ENCODE peak calls at places on chromosomes 7 and 10, in ten cellular contexts. One of them, this sample, is unnamed.

GRCh38 chr10:93701903-93702277 is 502 bp downstream of the FRA10AC1 start:
- DNase-seq in RWPE1: peak
- DNase-seq in amniotic stem cell: no peak
- DNase-seq in Daoy: peak
- DNase-seq in LHCN-M2: no peak
- DNase-seq in HTR-8/SVneo: peak
- DNase-seq in kidney epithelial cell: no peak
- DNase-seq in H7: peak
- DNase-seq in activated CD4-positive, CD25-positive, alpha-beta regulatory T cell: no peak
- DNase-seq in Right ventricle myocardium inferior: no peak
- DNase-seq in this sample: peak

GRCh38 chr7:141649137-141649864 is 52.7 kb downstream of the DENND11 start:
- DNase-seq in RWPE1: no peak
- DNase-seq in amniotic stem cell: no peak
- DNase-seq in Daoy: no peak
- DNase-seq in LHCN-M2: no peak
- DNase-seq in HTR-8/SVneo: no peak
- DNase-seq in kidney epithelial cell: peak
- DNase-seq in H7: no peak
- DNase-seq in activated CD4-positive, CD25-positive, alpha-beta regulatory T cell: no peak
- DNase-seq in Right ventricle myocardium inferior: no peak
- DNase-seq in this sample: peak

GRCh38 chr7:96723622-96724021 is 14.0 kb upstream of the SEM1 start:
- DNase-seq in RWPE1: peak
- DNase-seq in amniotic stem cell: no peak
- DNase-seq in Daoy: no peak
- DNase-seq in LHCN-M2: peak
- DNase-seq in HTR-8/SVneo: no peak
- DNase-seq in kidney epithelial cell: no peak
- DNase-seq in H7: no peak
- DNase-seq in activated CD4-positive, CD25-positive, alpha-beta regulatory T cell: no peak
- DNase-seq in Right ventricle myocardium inferior: no peak
- DNase-seq in this sample: no peak

GRCh38 chr7:35424869-35425495 is 171.1 kb upstream of the TBX20 start:
- DNase-seq in RWPE1: peak
- DNase-seq in amniotic stem cell: no peak
- DNase-seq in Daoy: peak
- DNase-seq in LHCN-M2: peak
- DNase-seq in HTR-8/SVneo: peak
- DNase-seq in kidney epithelial cell: peak
- DNase-seq in H7: peak
- DNase-seq in activated CD4-positive, CD25-positive, alpha-beta regulatory T cell: peak
- DNase-seq in Right ventricle myocardium inferior: peak
- DNase-seq in this sample: peak

GRCh38 chr7:15546272-15546792 is 15.5 kb downstream of the AGMO start:
- DNase-seq in RWPE1: no peak
- DNase-seq in amniotic stem cell: no peak
- DNase-seq in Daoy: no peak
- DNase-seq in LHCN-M2: no peak
- DNase-seq in HTR-8/SVneo: no peak
- DNase-seq in kidney epithelial cell: no peak
- DNase-seq in H7: peak
- DNase-seq in activated CD4-positive, CD25-positive, alpha-beta regulatory T cell: no peak
- DNase-seq in Right ventricle myocardium inferior: no peak
- DNase-seq in this sample: no peak

GRCh38 chr7:73451780-73452398 is 18.3 kb downstream of the FZD9 start:
- DNase-seq in RWPE1: peak
- DNase-seq in amniotic stem cell: peak
- DNase-seq in Daoy: peak
- DNase-seq in LHCN-M2: peak
- DNase-seq in HTR-8/SVneo: peak
- DNase-seq in kidney epithelial cell: no peak
- DNase-seq in H7: peak
- DNase-seq in activated CD4-positive, CD25-positive, alpha-beta regulatory T cell: no peak
- DNase-seq in Right ventricle myocardium inferior: no peak
- DNase-seq in this sample: peak

GRCh38 chr10:11425672-11426071 is 185.8 kb downstream of the USP6NL start:
- DNase-seq in RWPE1: no peak
- DNase-seq in amniotic stem cell: no peak
- DNase-seq in Daoy: no peak
- DNase-seq in LHCN-M2: peak
- DNase-seq in HTR-8/SVneo: no peak
- DNase-seq in kidney epithelial cell: no peak
- DNase-seq in H7: no peak
- DNase-seq in activated CD4-positive, CD25-positive, alpha-beta regulatory T cell: no peak
- DNase-seq in Right ventricle myocardium inferior: no peak
- DNase-seq in this sample: no peak

GRCh38 chr10:58400609-58401008 is 15.4 kb downstream of the TFAM start:
- DNase-seq in RWPE1: no peak
- DNase-seq in amniotic stem cell: no peak
- DNase-seq in Daoy: peak
- DNase-seq in LHCN-M2: peak
- DNase-seq in HTR-8/SVneo: no peak
- DNase-seq in kidney epithelial cell: no peak
- DNase-seq in H7: no peak
- DNase-seq in activated CD4-positive, CD25-positive, alpha-beta regulatory T cell: no peak
- DNase-seq in Right ventricle myocardium inferior: no peak
- DNase-seq in this sample: no peak

GRCh38 chr7:138478499-138478908 is 18.4 kb downstream of the TRIM24 start:
- DNase-seq in RWPE1: no peak
- DNase-seq in amniotic stem cell: no peak
- DNase-seq in Daoy: no peak
- DNase-seq in LHCN-M2: no peak
- DNase-seq in HTR-8/SVneo: no peak
- DNase-seq in kidney epithelial cell: no peak
- DNase-seq in H7: no peak
- DNase-seq in activated CD4-positive, CD25-positive, alpha-beta regulatory T cell: no peak
- DNase-seq in Right ventricle myocardium inferior: no peak
- DNase-seq in this sample: no peak

GRCh38 chr10:70404906-70405824 is 1.2 kb downstream of the EIF4EBP2 start:
- DNase-seq in RWPE1: peak
- DNase-seq in amniotic stem cell: peak
- DNase-seq in Daoy: peak
- DNase-seq in LHCN-M2: peak
- DNase-seq in HTR-8/SVneo: peak
- DNase-seq in kidney epithelial cell: peak
- DNase-seq in H7: peak
- DNase-seq in activated CD4-positive, CD25-positive, alpha-beta regulatory T cell: no peak
- DNase-seq in Right ventricle myocardium inferior: peak
- DNase-seq in this sample: peak

GRCh38 chr7:148503900-148504487 is 86.6 kb upstream of the C7orf33 start:
- DNase-seq in RWPE1: peak
- DNase-seq in amniotic stem cell: no peak
- DNase-seq in Daoy: peak
- DNase-seq in LHCN-M2: peak
- DNase-seq in HTR-8/SVneo: peak
- DNase-seq in kidney epithelial cell: no peak
- DNase-seq in H7: no peak
- DNase-seq in activated CD4-positive, CD25-positive, alpha-beta regulatory T cell: no peak
- DNase-seq in Right ventricle myocardium inferior: no peak
- DNase-seq in this sample: peak

GRCh38 chr10:90947025-90947960 is 26.4 kb upstream of the ANKRD1 start:
- DNase-seq in RWPE1: no peak
- DNase-seq in amniotic stem cell: no peak
- DNase-seq in Daoy: peak
- DNase-seq in LHCN-M2: peak
- DNase-seq in HTR-8/SVneo: no peak
- DNase-seq in kidney epithelial cell: no peak
- DNase-seq in H7: no peak
- DNase-seq in activated CD4-positive, CD25-positive, alpha-beta regulatory T cell: no peak
- DNase-seq in Right ventricle myocardium inferior: no peak
- DNase-seq in this sample: no peak

GRCh38 chr10:63210611-63211196 is 77.6 kb downstream of the NRBF2 start:
- DNase-seq in RWPE1: no peak
- DNase-seq in amniotic stem cell: no peak
- DNase-seq in Daoy: no peak
- DNase-seq in LHCN-M2: peak
- DNase-seq in HTR-8/SVneo: no peak
- DNase-seq in kidney epithelial cell: no peak
- DNase-seq in H7: no peak
- DNase-seq in activated CD4-positive, CD25-positive, alpha-beta regulatory T cell: no peak
- DNase-seq in Right ventricle myocardium inferior: no peak
- DNase-seq in this sample: no peak

GRCh38 chr7:133026210-133026859 is 55.6 kb downstream of the CHCHD3 start:
- DNase-seq in RWPE1: no peak
- DNase-seq in amniotic stem cell: no peak
- DNase-seq in Daoy: no peak
- DNase-seq in LHCN-M2: no peak
- DNase-seq in HTR-8/SVneo: no peak
- DNase-seq in kidney epithelial cell: no peak
- DNase-seq in H7: no peak
- DNase-seq in activated CD4-positive, CD25-positive, alpha-beta regulatory T cell: no peak
- DNase-seq in Right ventricle myocardium inferior: no peak
- DNase-seq in this sample: no peak

GRCh38 chr10:79162861-79163662 is 94.3 kb downstream of the ZMIZ1 start:
- DNase-seq in RWPE1: peak
- DNase-seq in amniotic stem cell: no peak
- DNase-seq in Daoy: no peak
- DNase-seq in LHCN-M2: peak
- DNase-seq in HTR-8/SVneo: no peak
- DNase-seq in kidney epithelial cell: no peak
- DNase-seq in H7: no peak
- DNase-seq in activated CD4-positive, CD25-positive, alpha-beta regulatory T cell: no peak
- DNase-seq in Right ventricle myocardium inferior: no peak
- DNase-seq in this sample: peak

GRCh38 chr7:53602817-53603418 is 567.5 kb downstream of the POM121L12 start:
- DNase-seq in RWPE1: peak
- DNase-seq in amniotic stem cell: no peak
- DNase-seq in Daoy: no peak
- DNase-seq in LHCN-M2: peak
- DNase-seq in HTR-8/SVneo: no peak
- DNase-seq in kidney epithelial cell: no peak
- DNase-seq in H7: no peak
- DNase-seq in activated CD4-positive, CD25-positive, alpha-beta regulatory T cell: no peak
- DNase-seq in Right ventricle myocardium inferior: no peak
- DNase-seq in this sample: peak

GRCh38 chr10:131269776-131270460 is 41.6 kb downstream of the TCERG1L start:
- DNase-seq in RWPE1: no peak
- DNase-seq in amniotic stem cell: no peak
- DNase-seq in Daoy: no peak
- DNase-seq in LHCN-M2: no peak
- DNase-seq in HTR-8/SVneo: no peak
- DNase-seq in kidney epithelial cell: no peak
- DNase-seq in H7: peak
- DNase-seq in activated CD4-positive, CD25-positive, alpha-beta regulatory T cell: no peak
- DNase-seq in Right ventricle myocardium inferior: no peak
- DNase-seq in this sample: no peak

GRCh38 chr7:27032843-27033242 is 63.0 kb downstream of the HOXA1 start:
- DNase-seq in RWPE1: no peak
- DNase-seq in amniotic stem cell: no peak
- DNase-seq in Daoy: no peak
- DNase-seq in LHCN-M2: peak
- DNase-seq in HTR-8/SVneo: peak
- DNase-seq in kidney epithelial cell: no peak
- DNase-seq in H7: no peak
- DNase-seq in activated CD4-positive, CD25-positive, alpha-beta regulatory T cell: no peak
- DNase-seq in Right ventricle myocardium inferior: no peak
- DNase-seq in this sample: no peak

GRCh38 chr7:26065652-26066051 is 86.3 kb upstream of the NFE2L3 start:
- DNase-seq in RWPE1: no peak
- DNase-seq in amniotic stem cell: no peak
- DNase-seq in Daoy: no peak
- DNase-seq in LHCN-M2: no peak
- DNase-seq in HTR-8/SVneo: no peak
- DNase-seq in kidney epithelial cell: no peak
- DNase-seq in H7: no peak
- DNase-seq in activated CD4-positive, CD25-positive, alpha-beta regulatory T cell: no peak
- DNase-seq in Right ventricle myocardium inferior: no peak
- DNase-seq in this sample: no peak

GRCh38 chr7:151894131-151895007 is 17.5 kb upstream of the PRKAG2 start:
- DNase-seq in RWPE1: no peak
- DNase-seq in amniotic stem cell: no peak
- DNase-seq in Daoy: no peak
- DNase-seq in LHCN-M2: no peak
- DNase-seq in HTR-8/SVneo: no peak
- DNase-seq in kidney epithelial cell: no peak
- DNase-seq in H7: peak
- DNase-seq in activated CD4-positive, CD25-positive, alpha-beta regulatory T cell: no peak
- DNase-seq in Right ventricle myocardium inferior: no peak
- DNase-seq in this sample: no peak

GRCh38 chr7:70006411-70006920 is 408.2 kb downstream of the AUTS2 start:
- DNase-seq in RWPE1: no peak
- DNase-seq in amniotic stem cell: no peak
- DNase-seq in Daoy: no peak
- DNase-seq in LHCN-M2: no peak
- DNase-seq in HTR-8/SVneo: no peak
- DNase-seq in kidney epithelial cell: no peak
- DNase-seq in H7: no peak
- DNase-seq in activated CD4-positive, CD25-positive, alpha-beta regulatory T cell: no peak
- DNase-seq in Right ventricle myocardium inferior: no peak
- DNase-seq in this sample: no peak

GRCh38 chr7:152502813-152503790 is 67.3 kb upstream of the KMT2C start:
- DNase-seq in RWPE1: no peak
- DNase-seq in amniotic stem cell: no peak
- DNase-seq in Daoy: no peak
- DNase-seq in LHCN-M2: no peak
- DNase-seq in HTR-8/SVneo: no peak
- DNase-seq in kidney epithelial cell: no peak
- DNase-seq in H7: no peak
- DNase-seq in activated CD4-positive, CD25-positive, alpha-beta regulatory T cell: no peak
- DNase-seq in Right ventricle myocardium inferior: no peak
- DNase-seq in this sample: no peak

GRCh38 chr7:87100326-87100725 is 40.9 kb upstream of the ELAPOR2 start:
- DNase-seq in RWPE1: peak
- DNase-seq in amniotic stem cell: no peak
- DNase-seq in Daoy: peak
- DNase-seq in LHCN-M2: no peak
- DNase-seq in HTR-8/SVneo: no peak
- DNase-seq in kidney epithelial cell: no peak
- DNase-seq in H7: no peak
- DNase-seq in activated CD4-positive, CD25-positive, alpha-beta regulatory T cell: no peak
- DNase-seq in Right ventricle myocardium inferior: no peak
- DNase-seq in this sample: no peak

GRCh38 chr10:24054421-24054820 is 154.5 kb upstream of the KIAA1217 start:
- DNase-seq in RWPE1: no peak
- DNase-seq in amniotic stem cell: no peak
- DNase-seq in Daoy: no peak
- DNase-seq in LHCN-M2: no peak
- DNase-seq in HTR-8/SVneo: no peak
- DNase-seq in kidney epithelial cell: no peak
- DNase-seq in H7: no peak
- DNase-seq in activated CD4-positive, CD25-positive, alpha-beta regulatory T cell: no peak
- DNase-seq in Right ventricle myocardium inferior: no peak
- DNase-seq in this sample: no peak

GRCh38 chr7:141754939-141755338 is 9.0 kb upstream of the TAS2R3 start:
- DNase-seq in RWPE1: peak
- DNase-seq in amniotic stem cell: no peak
- DNase-seq in Daoy: peak
- DNase-seq in LHCN-M2: peak
- DNase-seq in HTR-8/SVneo: no peak
- DNase-seq in kidney epithelial cell: no peak
- DNase-seq in H7: peak
- DNase-seq in activated CD4-positive, CD25-positive, alpha-beta regulatory T cell: no peak
- DNase-seq in Right ventricle myocardium inferior: no peak
- DNase-seq in this sample: peak

GRCh38 chr7:125670926-125671572 is 741.4 kb upstream of the POT1 start:
- DNase-seq in RWPE1: peak
- DNase-seq in amniotic stem cell: no peak
- DNase-seq in Daoy: no peak
- DNase-seq in LHCN-M2: peak
- DNase-seq in HTR-8/SVneo: no peak
- DNase-seq in kidney epithelial cell: no peak
- DNase-seq in H7: peak
- DNase-seq in activated CD4-positive, CD25-positive, alpha-beta regulatory T cell: no peak
- DNase-seq in Right ventricle myocardium inferior: no peak
- DNase-seq in this sample: peak

GRCh38 chr7:226281-226882 is 34.0 kb downstream of the FAM20C start:
- DNase-seq in RWPE1: peak
- DNase-seq in amniotic stem cell: no peak
- DNase-seq in Daoy: peak
- DNase-seq in LHCN-M2: peak
- DNase-seq in HTR-8/SVneo: no peak
- DNase-seq in kidney epithelial cell: peak
- DNase-seq in H7: no peak
- DNase-seq in activated CD4-positive, CD25-positive, alpha-beta regulatory T cell: no peak
- DNase-seq in Right ventricle myocardium inferior: no peak
- DNase-seq in this sample: peak

GRCh38 chr10:51073461-51074237 is 638 bp upstream of the PRKG1 start:
- DNase-seq in RWPE1: peak
- DNase-seq in amniotic stem cell: peak
- DNase-seq in Daoy: peak
- DNase-seq in LHCN-M2: peak
- DNase-seq in HTR-8/SVneo: no peak
- DNase-seq in kidney epithelial cell: no peak
- DNase-seq in H7: peak
- DNase-seq in activated CD4-positive, CD25-positive, alpha-beta regulatory T cell: no peak
- DNase-seq in Right ventricle myocardium inferior: peak
- DNase-seq in this sample: no peak